ENCODE peak calls at places on chromosomes 4 and X, in four cellular contexts. E, W, F and Q are unnamed samples.

GRCh38 chr4:114281561-114281960 is 302.1 kb upstream of the ARSJ start:
- DNase-seq in F (no peak), E (no peak), W (no peak), Q (no peak)

GRCh38 chr4:75549019-75549418 is 6.8 kb upstream of the ODAPH start:
- DNase-seq in W (no peak), E (no peak), F (no peak), Q (no peak)

GRCh38 chr4:83535520-83535944 is 376 bp upstream of the GPAT3 start:
- DNase-seq in E (peak; percentile 42), W (peak; percentile 16), F (peak; percentile 5), Q (peak; percentile 54)

GRCh38 chr4:143768007-143768591 is 67.6 kb upstream of the FREM3 start:
- DNase-seq in E (no peak), F (no peak), W (peak; percentile 7), Q (no peak)

GRCh38 chrX:110012818-110013484 is 10.0 kb downstream of the TMEM164 start:
- DNase-seq in W (no peak), E (no peak), F (no peak), Q (no peak)

GRCh38 chr4:102196221-102196620 is 149.1 kb downstream of the SLC39A8 start:
- DNase-seq in W (no peak), F (no peak), E (no peak), Q (peak; percentile 12)

GRCh38 chrX:48474127-48474526 is 1.9 kb upstream of the FTSJ1 start:
- DNase-seq in F (no peak), W (peak; percentile 65), E (no peak), Q (peak; percentile 23)

GRCh38 chr4:98470831-98471230 is 187.6 kb downstream of the TSPAN5 start:
- DNase-seq in E (no peak), F (no peak), W (no peak), Q (no peak)

GRCh38 chr4:95264843-95265242 is 283.9 kb downstream of the UNC5C start:
- DNase-seq in E (no peak), F (no peak), W (no peak), Q (no peak)

GRCh38 chr4:163587867-163588266 is 93.4 kb downstream of the TMA16 start:
- DNase-seq in E (no peak), W (peak; percentile 18), F (no peak), Q (no peak)

GRCh38 chr4:104896623-104897296 is 249.9 kb upstream of the TET2 start:
- DNase-seq in E (no peak), W (no peak), F (no peak), Q (no peak)

GRCh38 chrX:48702032-48702431 is 5.5 kb downstream of the SUV39H1 start:
- DNase-seq in W (no peak), F (no peak), E (no peak), Q (no peak)

GRCh38 chrX:45668686-45669443 is 468.2 kb upstream of the DIPK2B start:
- DNase-seq in W (no peak), F (no peak), E (no peak), Q (no peak)

GRCh38 chr4:81426770-81427604 is 44.7 kb downstream of the RASGEF1B start:
- DNase-seq in E (no peak), W (no peak), F (no peak), Q (peak; percentile 52)

GRCh38 chr4:189036906-189037305 is 897.7 kb downstream of the TRIML1 start:
- DNase-seq in F (no peak), E (no peak), W (no peak), Q (no peak)

GRCh38 chr4:100679926-100680325 is 162.1 kb upstream of the EMCN start:
- DNase-seq in F (no peak), E (no peak), W (peak; percentile 2), Q (no peak)

GRCh38 chr4:172256820-172257219 is 443.6 kb downstream of the GALNTL6 start:
- DNase-seq in W (no peak), E (no peak), F (no peak), Q (no peak)

GRCh38 chrX:54411732-54412131 is 28.5 kb upstream of the TSR2 start:
- DNase-seq in F (no peak), E (no peak), W (no peak), Q (no peak)

GRCh38 chr4:7313361-7313811 is 121.0 kb downstream of the SORCS2 start:
- DNase-seq in W (no peak), E (no peak), F (peak; percentile 59), Q (no peak)

GRCh38 chrX:13411496-13412207 is 91.8 kb upstream of the ATXN3L start:
- DNase-seq in F (no peak), W (no peak), E (no peak), Q (no peak)

GRCh38 chr4:8409271-8410065 is 31.1 kb downstream of the ACOX3 start:
- DNase-seq in W (peak; percentile 66), F (no peak), E (no peak), Q (no peak)

GRCh38 chr4:160835789-160836188 is 1328.0 kb downstream of the FSTL5 start:
- DNase-seq in E (no peak), W (no peak), F (no peak), Q (peak; percentile 52)

GRCh38 chr4:160831165-160831922 is 1332.5 kb downstream of the FSTL5 start:
- DNase-seq in W (no peak), F (no peak), E (no peak), Q (no peak)

DNA sequence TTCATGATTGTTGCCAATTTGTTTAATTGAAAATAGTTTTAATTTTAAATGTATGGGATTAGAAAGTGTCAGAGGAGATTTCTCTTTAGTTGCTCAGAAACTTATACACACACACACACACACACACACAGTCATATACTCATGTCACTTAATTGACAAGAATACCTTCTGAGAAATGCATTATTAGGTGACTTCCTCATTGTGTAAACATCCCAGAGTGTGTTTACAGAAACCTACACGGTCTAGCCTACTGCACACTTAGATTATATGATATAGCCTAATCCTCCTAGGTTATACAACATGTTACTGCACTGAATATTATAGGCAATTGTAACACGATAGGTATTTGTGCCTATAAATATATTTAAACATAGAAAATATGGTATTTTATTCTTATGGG is 1327.4 kb downstream of the FSTL5 start:
- DNase-seq in E (no peak), W (no peak), F (no peak), Q (no peak)
- H3K27ac ChIP-seq in E (no peak overlapping the region), W (no peak overlapping the region), F (no peak overlapping the region), Q (no peak overlapping the region)

GRCh38 chr4:167985565-167985964 is 106.8 kb upstream of the ANXA10 start:
- DNase-seq in F (no peak), E (no peak), W (no peak), Q (no peak)

GRCh38 chr4:167987285-167987684 is 105.1 kb upstream of the ANXA10 start:
- DNase-seq in W (no peak), E (no peak), F (no peak), Q (no peak)

GRCh38 chr4:167986044-167986443 is 106.3 kb upstream of the ANXA10 start:
- DNase-seq in W (no peak), E (no peak), F (no peak), Q (no peak)

DNA sequence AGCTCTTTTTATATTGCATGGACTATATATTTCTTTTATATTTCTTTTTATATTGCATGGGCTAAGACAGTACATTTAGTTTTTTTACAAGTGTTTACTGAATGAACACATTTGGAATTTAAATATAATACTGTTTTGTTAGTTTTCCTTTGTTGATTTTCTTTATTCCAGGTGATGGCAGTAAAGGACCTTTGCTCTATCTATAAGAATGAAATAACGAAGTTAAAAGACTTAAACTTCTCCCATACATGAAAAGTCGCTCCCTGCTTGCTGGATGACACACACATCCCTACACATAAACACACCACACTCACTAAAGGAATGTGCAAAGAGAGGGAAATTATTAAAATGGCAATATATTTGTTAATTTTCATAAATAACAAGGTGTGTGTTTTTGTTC is 102.5 kb upstream of the ANXA10 start:
- DNase-seq in E (no peak), W (no peak), F (no peak), Q (no peak)
- H3K27ac ChIP-seq in E (no peak overlapping the region), W (no peak overlapping the region), F (no peak overlapping the region), Q (no peak overlapping the region)

GRCh38 chr4:15005474-15006115 is 3.3 kb downstream of the CPEB2 start:
- DNase-seq in F (no peak), E (no peak), W (peak; percentile 18), Q (no peak)
- H3K27ac ChIP-seq in F (peak overlapping the region; percentile 94), E (peak overlapping the region; percentile 100), W (peak overlapping the region; percentile 100), Q (no peak overlapping the region)

GRCh38 chr4:186934841-186935443 is 211.3 kb upstream of the FAT1 start:
- DNase-seq in W (no peak), F (no peak), E (no peak), Q (no peak)

GRCh38 chr4:186934255-186934654 is 210.6 kb upstream of the FAT1 start:
- DNase-seq in E (no peak), W (no peak), F (no peak), Q (no peak)

GRCh38 chr4:186935881-186936280 is 212.2 kb upstream of the FAT1 start:
- DNase-seq in W (no peak), F (no peak), E (no peak), Q (no peak)

GRCh38 chr4:186939226-186939625 is 215.6 kb upstream of the FAT1 start:
- DNase-seq in W (no peak), F (no peak), E (no peak), Q (peak; percentile 35)

DNA sequence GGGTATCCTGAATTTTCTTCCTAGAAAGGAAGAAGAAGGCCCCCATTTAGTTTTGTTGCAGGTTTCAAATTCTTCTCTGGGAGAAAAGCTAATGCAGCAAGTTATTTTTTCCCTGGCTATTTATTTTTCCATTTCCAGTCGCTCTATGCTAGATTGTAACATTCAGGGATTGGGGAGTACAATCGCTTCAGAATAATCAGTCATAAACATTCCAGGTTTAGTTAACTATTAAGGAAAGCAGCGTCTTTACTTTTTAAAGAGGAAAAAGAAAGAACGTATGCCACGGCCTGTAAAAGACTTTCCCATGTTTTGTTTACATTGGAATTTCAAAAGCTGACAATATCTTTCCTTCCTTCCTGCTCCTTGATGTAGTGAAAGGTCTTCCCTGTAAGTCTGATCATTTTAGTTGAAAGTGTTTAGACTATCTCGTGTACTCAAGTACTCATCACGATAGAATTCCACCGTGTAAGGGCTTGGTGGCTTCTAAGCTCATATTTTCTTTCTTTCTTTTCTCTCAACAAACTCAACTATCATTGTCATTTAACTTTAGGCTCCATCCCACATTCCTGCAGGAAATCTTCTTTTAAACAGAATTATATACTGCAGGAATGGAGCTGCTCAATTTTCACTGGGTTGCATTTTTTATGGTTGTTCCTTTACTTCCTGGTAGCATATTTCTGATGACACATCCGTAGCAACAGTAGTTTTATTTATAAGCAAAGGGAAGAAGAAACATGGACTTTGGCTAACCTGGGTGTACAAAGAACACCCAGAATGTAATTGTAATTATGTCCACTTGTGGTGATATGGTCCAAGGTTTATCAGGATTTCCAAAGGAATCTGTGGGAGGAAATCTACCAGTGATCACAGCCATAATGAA is 213.1 kb upstream of the FAT1 start:
- DNase-seq in W (no peak), F (no peak), E (peak; percentile 71), Q (no peak)
- H3K27ac ChIP-seq in W (no peak overlapping the region), F (no peak overlapping the region), E (peak overlapping the region; percentile 83), Q (no peak overlapping the region)

DNA sequence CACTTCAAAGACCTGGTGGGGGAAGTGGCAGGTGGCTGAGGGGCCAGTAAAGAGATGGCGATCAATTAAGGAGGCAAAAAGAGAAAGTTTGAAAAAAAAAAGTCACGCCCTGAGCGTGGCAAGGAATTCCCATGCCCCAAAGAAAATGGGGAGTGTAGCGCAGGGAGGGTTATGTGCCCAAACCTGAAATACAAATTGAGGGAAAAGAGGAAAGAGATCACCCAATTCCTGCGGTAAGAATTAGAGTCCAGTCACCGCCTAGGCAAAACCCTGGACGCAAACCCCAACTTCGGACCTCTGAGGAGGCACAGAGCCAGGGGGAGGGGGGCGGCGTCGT is 595 bp downstream of the ENOX2 start:
- DNase-seq in W (peak; percentile 10), E (peak; percentile 10), F (no peak), Q (no peak)
- H3K27ac ChIP-seq in W (peak overlapping the region; percentile 78), E (peak overlapping the region; percentile 98), F (peak overlapping the region; percentile 53), Q (no peak overlapping the region)